ENCODE peak calls at places on chromosome 17, in five cellular contexts. V is fibroblast of the conjunctiva; A is brain microvascular endothelial cell; L is activated naive CD8-positive, alpha-beta T cell treated with anti-CD3 and anti-CD28 coated beads for 36 hours; I is left lobe of liver. W is an unnamed sample.

GRCh38 chr17:78903101-78903779 is at the start of gene CEP295NL:
- DNase-seq in V (no peak), A (no peak), L (peak; percentile 38), I (no peak), W (peak; percentile 81)

GRCh38 chr17:35148144-35148543 is 527 bp downstream of the UNC45B start:
- DNase-seq in V (no peak), A (no peak), L (no peak), I (no peak), W (no peak)

GRCh38 chr17:41212524-41213169 is 13.8 kb upstream of the KRTAP9-2 start:
- DNase-seq in V (no peak), A (no peak), L (no peak), I (no peak), W (peak; percentile 9)

GRCh38 chr17:12592941-12593340 is 72.7 kb upstream of the MYOCD start:
- DNase-seq in V (no peak), A (no peak), L (no peak), I (no peak), W (peak; percentile 65)

GRCh38 chr17:58330544-58330996 is 2.0 kb upstream of the TSPOAP1 start:
- DNase-seq in V (no peak), A (no peak), L (peak; percentile 57), I (no peak), W (no peak)

GRCh38 chr17:63516910-63517824 is 6.0 kb upstream of the KCNH6 start:
- DNase-seq in V (no peak), A (peak; percentile 43), L (peak; percentile 41), I (no peak), W (no peak)

GRCh38 chr17:14833201-14833773 is 431.8 kb downstream of the PMP22 start:
- DNase-seq in V (no peak), A (peak; percentile 69), L (no peak), I (no peak), W (no peak)

GRCh38 chr17:41652461-41652960 is 28.1 kb upstream of the KRT17 start:
- DNase-seq in V (no peak), A (no peak), L (no peak), I (no peak), W (no peak)

GRCh38 chr17:77834170-77835115 is 124.1 kb upstream of the TNRC6C start:
- DNase-seq in V (peak; percentile 53), A (peak; percentile 93), L (peak; percentile 76), I (no peak), W (peak; percentile 66)

W was measured in SJCRH30.